ENCODE peak calls at places on chromosomes 16 and 17, in nine cellular contexts. Y is NCI-H2081; H is RWPE1; P is PC-3; J is naive thymus-derived CD4-positive, alpha-beta T cell; A is lower lobe of right lung; W is GM12878; R is endothelial cell; F is GM23248. S is an unnamed sample.

GRCh38 chr16:77660311-77660710 is 62.0 kb upstream of the NUDT7 start:
- DNase-seq in H (peak), W (no peak), R (peak), F (peak), A (no peak), Y (no peak), P (peak), J (no peak), S (peak)

GRCh38 chr17:10087333-10087732 is 111.1 kb downstream of the GAS7 start:
- DNase-seq in P (no peak), A (no peak), H (no peak), J (no peak), W (no peak), R (no peak), F (no peak), Y (no peak), S (no peak)

GRCh38 chr17:33113281-33114010 is 121.8 kb downstream of the SPACA3 start:
- DNase-seq in P (peak), R (no peak), A (no peak), Y (no peak), J (no peak), F (peak), W (no peak), H (no peak), S (no peak)

GRCh38 chr16:87924041-87924851 is 12.1 kb downstream of the CA5A start:
- DNase-seq in P (no peak), W (peak), R (no peak), A (no peak), Y (peak), F (no peak), J (no peak), H (no peak), S (peak)

GRCh38 chr16:12016166-12016947 is 39.8 kb downstream of the SNX29 start:
- DNase-seq in W (no peak), J (no peak), H (no peak), P (no peak), A (no peak), F (peak), Y (no peak), R (no peak), S (peak)

GRCh38 chr16:48001306-48001885 is 154.4 kb downstream of the ABCC12 start:
- DNase-seq in J (no peak), W (no peak), P (no peak), F (no peak), Y (no peak), R (no peak), H (no peak), A (no peak), S (no peak)

GRCh38 chr17:40348136-40348504 is 16.4 kb downstream of the GJD3 start:
- DNase-seq in H (no peak), R (no peak), F (no peak), W (no peak), A (no peak), P (no peak), J (no peak), Y (no peak), S (no peak)

GRCh38 chr16:27313422-27314160 is at the start of gene IL4R:
- DNase-seq in J (peak), A (peak), F (peak), Y (no peak), H (peak), R (peak), W (no peak), P (peak), S (peak)

GRCh38 chr17:69228576-69228975 is at the start of gene ABCA10:
- DNase-seq in H (no peak), R (no peak), A (no peak), P (no peak), Y (no peak), J (no peak), F (peak), W (no peak), S (no peak)

GRCh38 chr16:63192969-63193368 is 1156.7 kb upstream of the CDH8 start:
- DNase-seq in R (no peak), J (no peak), F (no peak), Y (no peak), W (no peak), A (no peak), H (no peak), P (no peak), S (no peak)

GRCh38 chr17:69466905-69467630 is 52.6 kb downstream of the MAP2K6 start:
- DNase-seq in Y (no peak), A (no peak), W (no peak), R (peak), F (peak), J (no peak), H (no peak), P (peak), S (no peak)

GRCh38 chr17:42249681-42250446 is 26.3 kb downstream of the STAT5B start:
- DNase-seq in H (no peak), R (no peak), A (no peak), W (peak), P (no peak), J (peak), F (no peak), Y (no peak), S (no peak)

GRCh38 chr16:70770968-70771552 is 29.9 kb downstream of the VAC14 start:
- DNase-seq in F (peak), R (peak), W (no peak), Y (no peak), P (peak), A (no peak), J (peak), H (peak), S (no peak)

GRCh38 chr17:73068322-73069153 is 23.9 kb downstream of the SLC39A11 start:
- DNase-seq in W (no peak), H (peak), R (no peak), Y (no peak), J (no peak), P (peak), F (peak), A (no peak), S (peak)

GRCh38 chr17:73205326-73205980 is 12.6 kb downstream of the COG1 start:
- DNase-seq in P (no peak), A (no peak), H (no peak), W (no peak), F (no peak), J (no peak), R (no peak), Y (peak), S (peak)

GRCh38 chr16:57134982-57135381 is 42.6 kb downstream of the CPNE2 start:
- DNase-seq in A (no peak), J (peak), Y (peak), R (no peak), P (peak), H (no peak), W (no peak), F (no peak), S (no peak)

GRCh38 chr17:47400333-47400732 is 76.6 kb downstream of the EFCAB13 start:
- DNase-seq in Y (no peak), A (no peak), J (no peak), W (no peak), F (no peak), R (no peak), H (no peak), P (no peak), S (no peak)

GRCh38 chr17:76307966-76308338 is at the start of gene QRICH2:
- DNase-seq in H (no peak), W (no peak), F (no peak), P (no peak), A (no peak), J (no peak), R (no peak), Y (no peak), S (no peak)

GRCh38 chr17:74011963-74012362 is 191.5 kb upstream of the RPL38 start:
- DNase-seq in H (no peak), Y (peak), P (no peak), W (no peak), F (no peak), R (no peak), A (no peak), J (no peak), S (peak)

GRCh38 chr16:24504467-24505345 is 34.7 kb upstream of the RBBP6 start:
- DNase-seq in R (peak), P (peak), F (peak), H (peak), W (peak), A (peak), J (peak), Y (peak), S (peak)

GRCh38 chr16:70725912-70726828 is 40.3 kb upstream of the MTSS2 start:
- DNase-seq in H (no peak), A (no peak), W (no peak), P (no peak), R (no peak), Y (no peak), F (no peak), J (no peak), S (no peak)

GRCh38 chr16:69132424-69133252 is at the start of the genes CHTF8 and UTP4:
- DNase-seq in P (peak), R (peak), A (peak), Y (peak), J (peak), H (peak), W (no peak), F (peak), S (peak)

GRCh38 chr16:25235991-25236390 is 19.2 kb downstream of the AQP8 start:
- DNase-seq in J (no peak), H (no peak), R (no peak), Y (no peak), F (peak), W (no peak), P (no peak), A (no peak), S (no peak)

GRCh38 chr17:49845210-49845782 is 2.6 kb downstream of the TAC4 start:
- DNase-seq in F (no peak), H (no peak), J (no peak), W (no peak), A (no peak), P (no peak), Y (no peak), R (no peak), S (no peak)

GRCh38 chr16:66335704-66336329 is 30.7 kb upstream of the CDH5 start:
- DNase-seq in Y (peak), J (no peak), R (no peak), W (no peak), H (no peak), A (no peak), P (no peak), F (no peak), S (no peak)

GRCh38 chr16:72427001-72427785 is 255.2 kb upstream of the PMFBP1 start:
- DNase-seq in J (no peak), Y (no peak), W (no peak), R (no peak), H (no peak), P (no peak), A (no peak), F (no peak), S (peak)

GRCh38 chr16:3022697-3023414 is 886 bp downstream of the HCFC1R1 start:
- DNase-seq in A (no peak), P (no peak), W (no peak), Y (no peak), R (no peak), H (no peak), J (no peak), F (peak), S (no peak)

GRCh38 chr17:59707971-59708425 is 544 bp downstream of the VMP1 start:
- DNase-seq in P (no peak), A (no peak), F (no peak), Y (no peak), J (no peak), H (peak), W (no peak), R (no peak), S (peak)

GRCh38 chr16:12423151-12423550 is 380.5 kb downstream of the CPPED1 start:
- DNase-seq in W (no peak), F (no peak), Y (no peak), A (no peak), H (no peak), R (no peak), J (no peak), P (no peak), S (no peak)

GRCh38 chr17:50839591-50840310 is 4.4 kb downstream of the WFIKKN2 start:
- DNase-seq in J (no peak), Y (no peak), P (no peak), W (no peak), H (no peak), A (no peak), F (no peak), R (no peak), S (no peak)

GRCh38 chr17:8004899-8005298 is 2.5 kb downstream of the GUCY2D start:
- DNase-seq in J (no peak), F (peak), P (no peak), H (peak), W (no peak), R (no peak), A (no peak), Y (no peak), S (no peak)

GRCh38 chr16:58280846-58281301 is 14.0 kb downstream of the PRSS54 start:
- DNase-seq in A (no peak), P (peak), J (no peak), H (peak), W (no peak), F (peak), R (no peak), Y (no peak), S (peak)

GRCh38 chr17:28492352-28493310 is 13.5 kb upstream of the FOXN1 start:
- DNase-seq in J (no peak), H (peak), W (no peak), A (no peak), R (no peak), P (no peak), F (no peak), Y (no peak), S (no peak)

GRCh38 chr16:55261301-55261700 is 62.7 kb upstream of the IRX6 start:
- DNase-seq in P (no peak), A (no peak), H (no peak), W (no peak), R (no peak), J (no peak), Y (no peak), F (no peak), S (no peak)

S was measured in NCI-H526.